ENCODE peak calls at places on chromosomes 12 and 14, in eight cellular contexts. One of them, this sample, is unnamed.

GRCh38 chr14:20624495-20625070 is 16.9 kb downstream of the OR6S1 start:
- DNase-seq in fibroblast of lung: peak
- DNase-seq in cardiac muscle cell: peak
- DNase-seq in esophagus muscularis mucosa: no peak
- DNase-seq in right atrium auricular region: peak
- DNase-seq in mammary epithelial cell: peak
- DNase-seq in tibial artery: no peak
- DNase-seq in choroid plexus epithelial cell: peak
- DNase-seq in this sample: peak

GRCh38 chr14:21428930-21429329 is 27.0 kb downstream of the CHD8 start:
- DNase-seq in fibroblast of lung: no peak
- DNase-seq in cardiac muscle cell: no peak
- DNase-seq in esophagus muscularis mucosa: no peak
- DNase-seq in right atrium auricular region: no peak
- DNase-seq in mammary epithelial cell: no peak
- DNase-seq in tibial artery: no peak
- DNase-seq in choroid plexus epithelial cell: no peak
- DNase-seq in this sample: no peak

GRCh38 chr12:6953417-6954315 is 2.5 kb downstream of the PTPN6 start:
- DNase-seq in fibroblast of lung: peak
- DNase-seq in cardiac muscle cell: no peak
- DNase-seq in esophagus muscularis mucosa: no peak
- DNase-seq in right atrium auricular region: no peak
- DNase-seq in mammary epithelial cell: no peak
- DNase-seq in tibial artery: no peak
- DNase-seq in choroid plexus epithelial cell: peak
- DNase-seq in this sample: peak

GRCh38 chr14:23284654-23285529 is 1.0 kb downstream of the HOMEZ start:
- DNase-seq in fibroblast of lung: peak
- DNase-seq in cardiac muscle cell: no peak
- DNase-seq in esophagus muscularis mucosa: no peak
- DNase-seq in right atrium auricular region: no peak
- DNase-seq in mammary epithelial cell: peak
- DNase-seq in tibial artery: no peak
- DNase-seq in choroid plexus epithelial cell: peak
- DNase-seq in this sample: peak

GRCh38 chr14:88470542-88471440 is 84.0 kb downstream of the PTPN21 start:
- DNase-seq in fibroblast of lung: peak
- DNase-seq in cardiac muscle cell: no peak
- DNase-seq in esophagus muscularis mucosa: peak
- DNase-seq in right atrium auricular region: no peak
- DNase-seq in mammary epithelial cell: peak
- DNase-seq in tibial artery: no peak
- DNase-seq in choroid plexus epithelial cell: peak
- DNase-seq in this sample: no peak

GRCh38 chr12:46386877-46387629 is 14.5 kb upstream of the SLC38A2 start:
- DNase-seq in fibroblast of lung: peak
- DNase-seq in cardiac muscle cell: no peak
- DNase-seq in esophagus muscularis mucosa: no peak
- DNase-seq in right atrium auricular region: no peak
- DNase-seq in mammary epithelial cell: no peak
- DNase-seq in tibial artery: peak
- DNase-seq in choroid plexus epithelial cell: peak
- DNase-seq in this sample: peak

GRCh38 chr12:7129647-7130536 is at the start of gene CLSTN3:
- DNase-seq in fibroblast of lung: peak
- DNase-seq in cardiac muscle cell: peak
- DNase-seq in esophagus muscularis mucosa: peak
- DNase-seq in right atrium auricular region: peak
- DNase-seq in mammary epithelial cell: peak
- DNase-seq in tibial artery: peak
- DNase-seq in choroid plexus epithelial cell: peak
- DNase-seq in this sample: peak

GRCh38 chr12:7917392-7918267 is 18.4 kb downstream of the SLC2A3 start:
- DNase-seq in fibroblast of lung: no peak
- DNase-seq in cardiac muscle cell: no peak
- DNase-seq in esophagus muscularis mucosa: no peak
- DNase-seq in right atrium auricular region: no peak
- DNase-seq in mammary epithelial cell: no peak
- DNase-seq in tibial artery: no peak
- DNase-seq in choroid plexus epithelial cell: no peak
- DNase-seq in this sample: peak

GRCh38 chr14:82342596-82342995 is 808.9 kb upstream of the SEL1L start:
- DNase-seq in fibroblast of lung: no peak
- DNase-seq in cardiac muscle cell: no peak
- DNase-seq in esophagus muscularis mucosa: no peak
- DNase-seq in right atrium auricular region: no peak
- DNase-seq in mammary epithelial cell: no peak
- DNase-seq in tibial artery: no peak
- DNase-seq in choroid plexus epithelial cell: no peak
- DNase-seq in this sample: no peak

GRCh38 chr12:108166505-108166904 is 37.4 kb downstream of the WSCD2 start:
- DNase-seq in fibroblast of lung: no peak
- DNase-seq in cardiac muscle cell: no peak
- DNase-seq in esophagus muscularis mucosa: no peak
- DNase-seq in right atrium auricular region: no peak
- DNase-seq in mammary epithelial cell: no peak
- DNase-seq in tibial artery: no peak
- DNase-seq in choroid plexus epithelial cell: no peak
- DNase-seq in this sample: no peak
- H3K4me3 ChIP-seq in fibroblast of lung: no peak
- H3K4me3 ChIP-seq in cardiac muscle cell: no peak
- H3K4me3 ChIP-seq in esophagus muscularis mucosa: no peak
- H3K4me3 ChIP-seq in right atrium auricular region: no peak
- H3K4me3 ChIP-seq in mammary epithelial cell: no peak
- H3K4me3 ChIP-seq in tibial artery: no peak
- H3K4me3 ChIP-seq in choroid plexus epithelial cell: no peak
- H3K4me3 ChIP-seq in this sample: no peak

GRCh38 chr12:57726151-57726883 is 12.2 kb downstream of the AGAP2 start:
- DNase-seq in fibroblast of lung: peak
- DNase-seq in cardiac muscle cell: peak
- DNase-seq in esophagus muscularis mucosa: no peak
- DNase-seq in right atrium auricular region: peak
- DNase-seq in mammary epithelial cell: peak
- DNase-seq in tibial artery: peak
- DNase-seq in choroid plexus epithelial cell: peak
- DNase-seq in this sample: peak

GRCh38 chr12:57727758-57728395 is 10.7 kb downstream of the AGAP2 start:
- DNase-seq in fibroblast of lung: no peak
- DNase-seq in cardiac muscle cell: peak
- DNase-seq in esophagus muscularis mucosa: no peak
- DNase-seq in right atrium auricular region: no peak
- DNase-seq in mammary epithelial cell: no peak
- DNase-seq in tibial artery: no peak
- DNase-seq in choroid plexus epithelial cell: no peak
- DNase-seq in this sample: no peak

GRCh38 chr12:57724936-57725740 is 13.4 kb downstream of the AGAP2 start:
- DNase-seq in fibroblast of lung: no peak
- DNase-seq in cardiac muscle cell: no peak
- DNase-seq in esophagus muscularis mucosa: peak
- DNase-seq in right atrium auricular region: peak
- DNase-seq in mammary epithelial cell: no peak
- DNase-seq in tibial artery: no peak
- DNase-seq in choroid plexus epithelial cell: no peak
- DNase-seq in this sample: no peak

GRCh38 chr12:57725851-57726150 is 12.7 kb downstream of the AGAP2 start:
- DNase-seq in fibroblast of lung: no peak
- DNase-seq in cardiac muscle cell: no peak
- DNase-seq in esophagus muscularis mucosa: no peak
- DNase-seq in right atrium auricular region: no peak
- DNase-seq in mammary epithelial cell: no peak
- DNase-seq in tibial artery: no peak
- DNase-seq in choroid plexus epithelial cell: no peak
- DNase-seq in this sample: no peak

GRCh38 chr12:57726884-57727757 is 11.4 kb downstream of the AGAP2 start:
- DNase-seq in fibroblast of lung: peak
- DNase-seq in cardiac muscle cell: peak
- DNase-seq in esophagus muscularis mucosa: no peak
- DNase-seq in right atrium auricular region: no peak
- DNase-seq in mammary epithelial cell: no peak
- DNase-seq in tibial artery: no peak
- DNase-seq in choroid plexus epithelial cell: peak
- DNase-seq in this sample: peak
- TF ChIP-seq CTCF in fibroblast of lung: peak
- TF ChIP-seq CTCF in cardiac muscle cell: peak
- TF ChIP-seq CTCF in esophagus muscularis mucosa: peak
- TF ChIP-seq CTCF in right atrium auricular region: no peak
- TF ChIP-seq CTCF in mammary epithelial cell: peak
- TF ChIP-seq CTCF in tibial artery: peak
- TF ChIP-seq CTCF in choroid plexus epithelial cell: peak
- TF ChIP-seq CTCF in this sample: peak

GRCh38 chr14:74921987-74922751 is 891 bp downstream of the RPS6KL1 start:
- DNase-seq in fibroblast of lung: no peak
- DNase-seq in cardiac muscle cell: no peak
- DNase-seq in esophagus muscularis mucosa: no peak
- DNase-seq in right atrium auricular region: no peak
- DNase-seq in mammary epithelial cell: no peak
- DNase-seq in tibial artery: peak
- DNase-seq in choroid plexus epithelial cell: no peak
- DNase-seq in this sample: no peak
- H3K4me3 ChIP-seq in fibroblast of lung: no peak
- H3K4me3 ChIP-seq in cardiac muscle cell: peak
- H3K4me3 ChIP-seq in esophagus muscularis mucosa: peak
- H3K4me3 ChIP-seq in right atrium auricular region: peak
- H3K4me3 ChIP-seq in mammary epithelial cell: no peak
- H3K4me3 ChIP-seq in tibial artery: peak
- H3K4me3 ChIP-seq in choroid plexus epithelial cell: no peak
- H3K4me3 ChIP-seq in this sample: peak

DNA sequence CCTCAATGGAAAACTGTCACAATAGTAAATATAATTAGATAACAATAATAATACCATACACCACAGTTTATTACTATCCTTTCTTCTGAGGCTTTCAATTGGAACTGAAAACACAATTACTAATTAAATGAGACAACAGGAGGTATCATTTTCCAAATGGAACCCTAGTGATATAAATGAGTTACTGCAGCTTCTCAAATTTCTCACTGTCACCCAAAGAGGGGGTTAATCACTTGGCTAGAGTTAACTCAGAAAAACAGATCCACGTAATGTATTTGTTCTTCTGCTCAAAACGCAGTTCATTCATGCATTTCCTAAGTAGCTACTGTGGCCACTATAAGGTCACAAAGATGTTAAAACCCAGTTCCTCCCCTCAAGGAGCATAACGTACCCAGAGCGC is 120.9 kb upstream of the FOXN3 start:
- DNase-seq in fibroblast of lung: no peak
- DNase-seq in cardiac muscle cell: no peak
- DNase-seq in esophagus muscularis mucosa: no peak
- DNase-seq in right atrium auricular region: no peak
- DNase-seq in mammary epithelial cell: no peak
- DNase-seq in tibial artery: no peak
- DNase-seq in choroid plexus epithelial cell: no peak
- DNase-seq in this sample: no peak
- TF ChIP-seq CTCF in fibroblast of lung: no peak
- TF ChIP-seq CTCF in cardiac muscle cell: no peak
- TF ChIP-seq CTCF in esophagus muscularis mucosa: no peak
- TF ChIP-seq CTCF in right atrium auricular region: no peak
- TF ChIP-seq CTCF in mammary epithelial cell: no peak
- TF ChIP-seq CTCF in tibial artery: no peak
- TF ChIP-seq CTCF in choroid plexus epithelial cell: no peak
- TF ChIP-seq CTCF in this sample: no peak

DNA sequence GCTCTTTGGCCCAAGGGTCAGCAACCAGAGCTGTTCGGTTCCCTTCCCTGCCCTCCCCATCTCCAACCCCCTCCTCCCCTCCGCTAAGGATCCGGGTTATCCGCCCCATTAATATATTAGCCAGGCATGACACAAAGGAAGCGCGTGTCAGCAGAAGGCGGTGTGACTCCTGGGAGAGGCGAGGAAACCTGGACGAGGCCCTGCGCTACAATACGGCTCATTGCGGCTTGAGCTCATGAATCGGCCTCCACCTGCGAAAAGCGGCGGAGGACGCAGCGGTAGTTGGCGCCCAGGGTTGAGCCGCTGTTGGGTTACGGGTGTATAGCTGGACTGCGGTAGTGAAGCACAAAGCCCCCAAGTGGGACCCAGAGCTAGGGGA is 10.0 kb downstream of the FOXA1 start:
- DNase-seq in fibroblast of lung: no peak
- DNase-seq in cardiac muscle cell: no peak
- DNase-seq in esophagus muscularis mucosa: no peak
- DNase-seq in right atrium auricular region: no peak
- DNase-seq in mammary epithelial cell: no peak
- DNase-seq in tibial artery: no peak
- DNase-seq in choroid plexus epithelial cell: no peak
- DNase-seq in this sample: no peak
- H3K4me3 ChIP-seq in fibroblast of lung: no peak
- H3K4me3 ChIP-seq in cardiac muscle cell: no peak
- H3K4me3 ChIP-seq in esophagus muscularis mucosa: no peak
- H3K4me3 ChIP-seq in right atrium auricular region: no peak
- H3K4me3 ChIP-seq in mammary epithelial cell: no peak
- H3K4me3 ChIP-seq in tibial artery: no peak
- H3K4me3 ChIP-seq in choroid plexus epithelial cell: no peak
- H3K4me3 ChIP-seq in this sample: no peak

GRCh38 chr14:100558966-100559365 is 28.3 kb downstream of the BEGAIN start:
- DNase-seq in fibroblast of lung: no peak
- DNase-seq in cardiac muscle cell: no peak
- DNase-seq in esophagus muscularis mucosa: no peak
- DNase-seq in right atrium auricular region: no peak
- DNase-seq in mammary epithelial cell: no peak
- DNase-seq in tibial artery: no peak
- DNase-seq in choroid plexus epithelial cell: no peak
- DNase-seq in this sample: no peak
- TF ChIP-seq CTCF in fibroblast of lung: no peak
- TF ChIP-seq CTCF in cardiac muscle cell: no peak
- TF ChIP-seq CTCF in esophagus muscularis mucosa: no peak
- TF ChIP-seq CTCF in right atrium auricular region: no peak
- TF ChIP-seq CTCF in mammary epithelial cell: no peak
- TF ChIP-seq CTCF in tibial artery: no peak
- TF ChIP-seq CTCF in choroid plexus epithelial cell: no peak
- TF ChIP-seq CTCF in this sample: no peak

DNA sequence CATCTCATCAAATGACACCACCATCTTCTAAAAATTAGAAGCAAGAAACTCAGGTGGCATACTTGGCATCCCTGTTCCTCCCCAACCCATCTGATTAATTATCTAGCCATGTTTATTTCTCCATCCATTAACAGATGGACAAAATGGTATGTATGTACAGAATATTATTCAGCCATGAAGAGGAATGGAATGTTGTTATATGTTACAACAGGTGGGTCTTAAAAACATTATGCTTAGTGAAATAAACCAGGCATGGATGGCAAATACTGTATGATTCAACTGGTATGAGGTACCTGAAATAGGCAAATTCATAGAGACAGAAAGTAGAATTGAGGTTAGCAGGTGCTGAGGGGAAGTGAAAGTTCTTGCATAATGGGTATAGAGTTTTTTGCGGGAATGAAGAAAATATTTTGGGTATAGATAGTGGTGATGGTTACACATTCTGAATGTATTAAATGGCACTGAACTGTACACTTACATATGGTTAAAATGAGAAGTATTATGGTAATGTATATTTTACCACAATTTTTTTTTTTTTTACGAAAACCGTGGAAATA is 17.5 kb downstream of the YY1 start:
- DNase-seq in fibroblast of lung: no peak
- DNase-seq in cardiac muscle cell: no peak
- DNase-seq in esophagus muscularis mucosa: no peak
- DNase-seq in right atrium auricular region: no peak
- DNase-seq in mammary epithelial cell: no peak
- DNase-seq in tibial artery: no peak
- DNase-seq in choroid plexus epithelial cell: no peak
- DNase-seq in this sample: no peak
- H3K4me3 ChIP-seq in fibroblast of lung: no peak
- H3K4me3 ChIP-seq in cardiac muscle cell: no peak
- H3K4me3 ChIP-seq in esophagus muscularis mucosa: no peak
- H3K4me3 ChIP-seq in right atrium auricular region: no peak
- H3K4me3 ChIP-seq in mammary epithelial cell: no peak
- H3K4me3 ChIP-seq in tibial artery: no peak
- H3K4me3 ChIP-seq in choroid plexus epithelial cell: no peak
- H3K4me3 ChIP-seq in this sample: no peak